ENCODE peak calls at places on chromosomes 4 and X, in nine cellular contexts. One of them, this sample, is unnamed.

GRCh38 chr4:20615492-20616136 is 84.6 kb upstream of the PACRGL start:
- DNase-seq in stomach: no peak
- DNase-seq in AG04450: no peak
- DNase-seq in activated B cell treated with CpG ODN at 0.5 μM for 24 hours: no peak
- DNase-seq in spleen: no peak
- DNase-seq in endothelial cell: no peak
- DNase-seq in IMR-90: no peak
- DNase-seq in cardiac fibroblast: no peak
- DNase-seq in AG09309: no peak
- DNase-seq in this sample: no peak

GRCh38 chr4:4985844-4986243 is 33.4 kb downstream of the CYTL1 start:
- DNase-seq in endothelial cell: peak; percentile 17
- DNase-seq in spleen: no peak
- DNase-seq in stomach: no peak
- DNase-seq in cardiac fibroblast: peak; percentile 16
- DNase-seq in IMR-90: no peak
- DNase-seq in AG04450: no peak
- DNase-seq in activated B cell treated with CpG ODN at 0.5 μM for 24 hours: no peak
- DNase-seq in AG09309: no peak
- DNase-seq in this sample: no peak

GRCh38 chr4:8503801-8504200 is 63.2 kb downstream of the TRMT44 start:
- DNase-seq in activated B cell treated with CpG ODN at 0.5 μM for 24 hours: no peak
- DNase-seq in IMR-90: no peak
- DNase-seq in AG09309: no peak
- DNase-seq in AG04450: no peak
- DNase-seq in cardiac fibroblast: no peak
- DNase-seq in spleen: no peak
- DNase-seq in stomach: peak; percentile 37
- DNase-seq in endothelial cell: no peak
- DNase-seq in this sample: no peak

GRCh38 chrX:29470029-29470428 is 745.3 kb upstream of the MAGEB2 start:
- DNase-seq in endothelial cell: no peak
- DNase-seq in stomach: no peak
- DNase-seq in AG04450: peak; percentile 29
- DNase-seq in cardiac fibroblast: peak; percentile 72
- DNase-seq in AG09309: no peak
- DNase-seq in activated B cell treated with CpG ODN at 0.5 μM for 24 hours: no peak
- DNase-seq in IMR-90: peak; percentile 76
- DNase-seq in spleen: no peak
- DNase-seq in this sample: no peak

GRCh38 chr4:75769044-75769443 is 44.7 kb downstream of the USO1 start:
- DNase-seq in activated B cell treated with CpG ODN at 0.5 μM for 24 hours: no peak
- DNase-seq in AG09309: peak; percentile 4
- DNase-seq in AG04450: no peak
- DNase-seq in spleen: no peak
- DNase-seq in endothelial cell: no peak
- DNase-seq in stomach: no peak
- DNase-seq in IMR-90: peak; percentile 33
- DNase-seq in cardiac fibroblast: peak; percentile 24
- DNase-seq in this sample: no peak

GRCh38 chr4:75002381-75002780 is 69.5 kb downstream of the PARM1 start:
- DNase-seq in AG09309: no peak
- DNase-seq in AG04450: no peak
- DNase-seq in stomach: no peak
- DNase-seq in endothelial cell: no peak
- DNase-seq in cardiac fibroblast: peak; percentile 2
- DNase-seq in spleen: no peak
- DNase-seq in activated B cell treated with CpG ODN at 0.5 μM for 24 hours: no peak
- DNase-seq in IMR-90: no peak
- DNase-seq in this sample: no peak

GRCh38 chr4:54568184-54568583 is 89.6 kb upstream of the KIT start:
- DNase-seq in activated B cell treated with CpG ODN at 0.5 μM for 24 hours: no peak
- DNase-seq in cardiac fibroblast: peak; percentile 50
- DNase-seq in spleen: no peak
- DNase-seq in AG04450: peak; percentile 3
- DNase-seq in stomach: no peak
- DNase-seq in IMR-90: peak; percentile 83
- DNase-seq in AG09309: peak; percentile 61
- DNase-seq in endothelial cell: no peak
- DNase-seq in this sample: no peak

GRCh38 chrX:69197690-69198089 is 32.4 kb upstream of the PJA1 start:
- DNase-seq in endothelial cell: no peak
- DNase-seq in AG09309: no peak
- DNase-seq in cardiac fibroblast: no peak
- DNase-seq in AG04450: no peak
- DNase-seq in IMR-90: no peak
- DNase-seq in stomach: no peak
- DNase-seq in spleen: no peak
- DNase-seq in activated B cell treated with CpG ODN at 0.5 μM for 24 hours: no peak
- DNase-seq in this sample: no peak

GRCh38 chr4:104330125-104330524 is 164.6 kb downstream of the CXXC4 start:
- DNase-seq in stomach: no peak
- DNase-seq in AG04450: no peak
- DNase-seq in IMR-90: no peak
- DNase-seq in cardiac fibroblast: no peak
- DNase-seq in endothelial cell: no peak
- DNase-seq in activated B cell treated with CpG ODN at 0.5 μM for 24 hours: no peak
- DNase-seq in spleen: no peak
- DNase-seq in AG09309: no peak
- DNase-seq in this sample: no peak

GRCh38 chr4:108045687-108046024 is 56.0 kb downstream of the HADH start:
- DNase-seq in IMR-90: no peak
- DNase-seq in activated B cell treated with CpG ODN at 0.5 μM for 24 hours: no peak
- DNase-seq in AG09309: no peak
- DNase-seq in endothelial cell: no peak
- DNase-seq in AG04450: no peak
- DNase-seq in spleen: no peak
- DNase-seq in stomach: peak; percentile 75
- DNase-seq in cardiac fibroblast: peak; percentile 37
- DNase-seq in this sample: no peak

GRCh38 chr4:5122114-5122513 is 70.8 kb downstream of the STK32B start:
- DNase-seq in endothelial cell: no peak
- DNase-seq in IMR-90: no peak
- DNase-seq in spleen: no peak
- DNase-seq in cardiac fibroblast: no peak
- DNase-seq in stomach: no peak
- DNase-seq in AG04450: no peak
- DNase-seq in AG09309: no peak
- DNase-seq in activated B cell treated with CpG ODN at 0.5 μM for 24 hours: no peak
- DNase-seq in this sample: no peak

GRCh38 chrX:65241059-65241721 is 264.9 kb upstream of the ZC4H2 start:
- DNase-seq in spleen: peak; percentile 20
- DNase-seq in AG09309: no peak
- DNase-seq in cardiac fibroblast: no peak
- DNase-seq in activated B cell treated with CpG ODN at 0.5 μM for 24 hours: no peak
- DNase-seq in IMR-90: no peak
- DNase-seq in stomach: no peak
- DNase-seq in endothelial cell: no peak
- DNase-seq in AG04450: no peak
- DNase-seq in this sample: no peak

GRCh38 chrX:153885208-153885787 is 675 bp downstream of the L1CAM start:
- DNase-seq in spleen: no peak
- DNase-seq in cardiac fibroblast: no peak
- DNase-seq in activated B cell treated with CpG ODN at 0.5 μM for 24 hours: no peak
- DNase-seq in stomach: no peak
- DNase-seq in AG04450: no peak
- DNase-seq in IMR-90: no peak
- DNase-seq in endothelial cell: no peak
- DNase-seq in AG09309: no peak
- DNase-seq in this sample: no peak

GRCh38 chrX:153883163-153883843 is 2.7 kb downstream of the L1CAM start:
- DNase-seq in cardiac fibroblast: no peak
- DNase-seq in endothelial cell: no peak
- DNase-seq in AG09309: no peak
- DNase-seq in AG04450: no peak
- DNase-seq in activated B cell treated with CpG ODN at 0.5 μM for 24 hours: no peak
- DNase-seq in stomach: no peak
- DNase-seq in spleen: no peak
- DNase-seq in IMR-90: no peak
- DNase-seq in this sample: no peak

GRCh38 chrX:153885968-153886903 is at the start of gene L1CAM:
- DNase-seq in endothelial cell: no peak
- DNase-seq in IMR-90: no peak
- DNase-seq in AG04450: no peak
- DNase-seq in activated B cell treated with CpG ODN at 0.5 μM for 24 hours: no peak
- DNase-seq in AG09309: no peak
- DNase-seq in stomach: no peak
- DNase-seq in spleen: no peak
- DNase-seq in cardiac fibroblast: no peak
- DNase-seq in this sample: no peak

GRCh38 chrX:153882557-153882956 is 3.4 kb downstream of the L1CAM start:
- DNase-seq in AG09309: no peak
- DNase-seq in cardiac fibroblast: no peak
- DNase-seq in IMR-90: no peak
- DNase-seq in stomach: no peak
- DNase-seq in AG04450: no peak
- DNase-seq in spleen: no peak
- DNase-seq in endothelial cell: no peak
- DNase-seq in activated B cell treated with CpG ODN at 0.5 μM for 24 hours: no peak
- DNase-seq in this sample: no peak

DNA sequence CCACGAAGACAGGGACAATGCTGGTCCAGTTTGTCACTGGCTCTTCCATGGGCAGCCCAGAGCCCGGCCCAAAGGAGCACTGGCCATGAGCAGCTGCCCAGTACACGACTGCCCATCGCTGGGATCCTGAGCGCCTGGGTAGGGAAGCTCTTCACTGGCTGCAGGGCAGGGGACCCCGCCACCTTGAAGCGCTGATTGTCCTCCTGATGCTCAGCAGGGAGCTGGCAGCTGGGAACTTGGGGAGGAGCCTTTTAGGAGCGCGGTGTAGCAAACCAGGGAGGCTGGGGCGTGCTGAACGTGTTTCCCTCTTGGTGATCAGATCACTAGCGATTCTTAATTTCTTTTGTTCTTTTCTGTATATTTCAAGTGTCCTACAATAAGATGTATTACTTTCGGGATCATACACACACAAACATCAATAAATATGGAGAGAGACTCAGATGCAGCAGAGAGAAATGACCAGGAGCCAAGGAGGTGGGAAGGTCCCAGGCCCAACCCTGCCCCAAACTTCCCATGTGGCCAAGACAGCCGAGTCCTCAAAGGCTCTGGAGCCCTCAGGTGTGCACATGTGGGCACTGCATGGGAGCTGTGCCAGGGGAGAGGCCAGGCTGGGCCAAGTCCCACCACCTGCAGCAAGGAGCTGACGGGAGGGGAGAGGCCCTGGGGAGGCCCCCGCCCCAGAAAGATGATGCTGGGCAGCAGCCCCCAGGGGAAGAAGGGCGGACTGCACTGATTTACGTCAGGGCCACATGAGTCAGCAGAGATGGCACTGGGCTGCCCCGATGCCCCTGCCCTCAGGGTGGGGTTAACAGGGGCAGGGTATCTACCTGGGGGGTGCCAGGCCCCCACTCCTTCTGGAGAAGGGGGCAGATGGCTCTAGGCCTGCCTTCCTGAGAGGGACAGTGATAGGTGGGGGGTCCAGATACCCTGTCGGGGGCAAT is 1.6 kb downstream of the L1CAM start:
- DNase-seq in cardiac fibroblast: no peak
- DNase-seq in IMR-90: no peak
- DNase-seq in AG09309: no peak
- DNase-seq in endothelial cell: no peak
- DNase-seq in spleen: no peak
- DNase-seq in stomach: no peak
- DNase-seq in activated B cell treated with CpG ODN at 0.5 μM for 24 hours: no peak
- DNase-seq in AG04450: no peak
- DNase-seq in this sample: no peak
- TF ChIP-seq CTCF in cardiac fibroblast: no peak
- TF ChIP-seq CTCF in IMR-90: no peak
- TF ChIP-seq CTCF in AG09309: no peak
- TF ChIP-seq CTCF in endothelial cell: no peak
- TF ChIP-seq CTCF in spleen: no peak
- TF ChIP-seq CTCF in stomach: no peak
- TF ChIP-seq CTCF in activated B cell treated with CpG ODN at 0.5 μM for 24 hours: no peak
- TF ChIP-seq CTCF in AG04450: no peak
- TF ChIP-seq CTCF in this sample: no peak

GRCh38 chr4:178273168-178273567 is 830.9 kb upstream of the AGA start:
- DNase-seq in AG09309: no peak
- DNase-seq in IMR-90: no peak
- DNase-seq in cardiac fibroblast: no peak
- DNase-seq in AG04450: no peak
- DNase-seq in endothelial cell: no peak
- DNase-seq in activated B cell treated with CpG ODN at 0.5 μM for 24 hours: no peak
- DNase-seq in stomach: no peak
- DNase-seq in spleen: no peak
- DNase-seq in this sample: no peak
- TF ChIP-seq CTCF in AG09309: no peak
- TF ChIP-seq CTCF in IMR-90: no peak
- TF ChIP-seq CTCF in cardiac fibroblast: no peak
- TF ChIP-seq CTCF in AG04450: no peak
- TF ChIP-seq CTCF in endothelial cell: no peak
- TF ChIP-seq CTCF in activated B cell treated with CpG ODN at 0.5 μM for 24 hours: no peak
- TF ChIP-seq CTCF in stomach: no peak
- TF ChIP-seq CTCF in spleen: no peak
- TF ChIP-seq CTCF in this sample: no peak

GRCh38 chrX:67159437-67159836 is 384.4 kb upstream of the AR start:
- DNase-seq in activated B cell treated with CpG ODN at 0.5 μM for 24 hours: no peak
- DNase-seq in endothelial cell: no peak
- DNase-seq in cardiac fibroblast: no peak
- DNase-seq in stomach: no peak
- DNase-seq in AG09309: no peak
- DNase-seq in AG04450: no peak
- DNase-seq in spleen: no peak
- DNase-seq in IMR-90: no peak
- DNase-seq in this sample: no peak
- TF ChIP-seq CTCF in activated B cell treated with CpG ODN at 0.5 μM for 24 hours: no peak
- TF ChIP-seq CTCF in endothelial cell: no peak
- TF ChIP-seq CTCF in cardiac fibroblast: no peak
- TF ChIP-seq CTCF in stomach: no peak
- TF ChIP-seq CTCF in AG09309: no peak
- TF ChIP-seq CTCF in AG04450: no peak
- TF ChIP-seq CTCF in spleen: no peak
- TF ChIP-seq CTCF in IMR-90: no peak
- TF ChIP-seq CTCF in this sample: no peak

GRCh38 chrX:24024819-24025740 is 1.9 kb downstream of the KLHL15 start:
- DNase-seq in activated B cell treated with CpG ODN at 0.5 μM for 24 hours: peak; percentile 70
- DNase-seq in endothelial cell: peak; percentile 83
- DNase-seq in spleen: peak; percentile 95
- DNase-seq in AG04450: peak; percentile 84
- DNase-seq in stomach: peak; percentile 90
- DNase-seq in AG09309: peak; percentile 64
- DNase-seq in IMR-90: peak; percentile 89
- DNase-seq in cardiac fibroblast: peak; percentile 96
- DNase-seq in this sample: peak; percentile 93
- TF ChIP-seq CTCF in activated B cell treated with CpG ODN at 0.5 μM for 24 hours: no peak
- TF ChIP-seq CTCF in endothelial cell: peak; percentile 18
- TF ChIP-seq CTCF in spleen: peak; percentile 53
- TF ChIP-seq CTCF in AG04450: no peak
- TF ChIP-seq CTCF in stomach: no peak
- TF ChIP-seq CTCF in AG09309: peak; percentile 10
- TF ChIP-seq CTCF in IMR-90: peak; percentile 53
- TF ChIP-seq CTCF in cardiac fibroblast: no peak
- TF ChIP-seq CTCF in this sample: peak; percentile 12

GRCh38 chr4:56112377-56112776 is 163.6 kb downstream of the CEP135 start:
- DNase-seq in stomach: no peak
- DNase-seq in AG09309: no peak
- DNase-seq in spleen: no peak
- DNase-seq in cardiac fibroblast: no peak
- DNase-seq in IMR-90: no peak
- DNase-seq in endothelial cell: no peak
- DNase-seq in AG04450: no peak
- DNase-seq in activated B cell treated with CpG ODN at 0.5 μM for 24 hours: no peak
- DNase-seq in this sample: no peak
- TF ChIP-seq CTCF in stomach: no peak
- TF ChIP-seq CTCF in AG09309: no peak
- TF ChIP-seq CTCF in spleen: no peak
- TF ChIP-seq CTCF in cardiac fibroblast: peak; percentile 2
- TF ChIP-seq CTCF in IMR-90: no peak
- TF ChIP-seq CTCF in endothelial cell: peak; percentile 12
- TF ChIP-seq CTCF in AG04450: no peak
- TF ChIP-seq CTCF in activated B cell treated with CpG ODN at 0.5 μM for 24 hours: no peak
- TF ChIP-seq CTCF in this sample: no peak